ENCODE peak calls at places on chromosomes 7 and 10, in five cellular contexts. K is stimulated activated effector memory CD8-positive, alpha-beta T cell treated with anti-CD3 and anti-CD28 coated beads, Interleukin-12 subunit alpha, Interleukin-12 subunit beta, amount 100 ng/mL, for 72 hours; A is MCF 10A; F is T1000; T is epithelial cell of esophagus. B is an unnamed sample.

GRCh38 chr7:37945336-37945735 is 24.9 kb downstream of the EPDR1 start:
- DNase-seq in K (no peak), A (no peak), F (no peak), T (no peak), B (no peak)

GRCh38 chr10:130175074-130175473 is 38.9 kb downstream of the GLRX3 start:
- DNase-seq in K (no peak), A (no peak), F (no peak), T (no peak), B (no peak)

GRCh38 chr10:125037145-125037544 is 95.2 kb downstream of the ZRANB1 start:
- DNase-seq in K (no peak), A (peak), F (peak), T (peak), B (peak)

GRCh38 chr10:120666311-120666710 is 184.9 kb upstream of the WDR11 start:
- DNase-seq in K (no peak), A (no peak), F (no peak), T (no peak), B (no peak)

GRCh38 chr10:128885573-128886555 is 581.2 kb upstream of the MGMT start:
- DNase-seq in K (no peak), A (no peak), F (no peak), T (no peak), B (no peak)

GRCh38 chr7:27210441-27211083 is 10.7 kb upstream of the HOXA13 start:
- DNase-seq in K (no peak), A (peak), F (no peak), T (peak), B (peak)

GRCh38 chr7:131626643-131627042 is 70.2 kb upstream of the PODXL start:
- DNase-seq in K (no peak), A (no peak), F (no peak), T (no peak), B (no peak)

GRCh38 chr7:139731802-139732470 is 45.9 kb downstream of the HIPK2 start:
- DNase-seq in K (no peak), A (peak), F (peak), T (peak), B (peak)

GRCh38 chr10:31620236-31621151 is 301.5 kb downstream of the ZEB1 start:
- DNase-seq in K (no peak), A (no peak), F (peak), T (no peak), B (no peak)

GRCh38 chr10:79068203-79068561 is 584 bp upstream of the ZMIZ1 start:
- DNase-seq in K (peak), A (peak), F (no peak), T (no peak), B (no peak)

GRCh38 chr7:43769791-43770465 is 11.4 kb downstream of the BLVRA start:
- DNase-seq in K (no peak), A (no peak), F (no peak), T (no peak), B (no peak)

GRCh38 chr10:133117036-133117687 is 29.4 kb downstream of the ADGRA1 start:
- DNase-seq in K (no peak), A (no peak), F (no peak), T (no peak), B (no peak)

GRCh38 chr7:134885967-134886352 is 100.3 kb upstream of the AGBL3 start:
- DNase-seq in K (no peak), A (peak), F (no peak), T (peak), B (peak)

GRCh38 chr10:1643161-1643910 is 94.0 kb downstream of the ADARB2 start:
- DNase-seq in K (no peak), A (peak), F (no peak), T (peak), B (no peak)

GRCh38 chr7:143490719-143491306 is 13.1 kb downstream of the TAS2R41 start:
- DNase-seq in K (no peak), A (peak), F (no peak), T (peak), B (no peak)

GRCh38 chr7:70384891-70385290 is 747.1 kb upstream of the GALNT17 start:
- DNase-seq in K (no peak), A (no peak), F (no peak), T (peak), B (peak)

GRCh38 chr10:74882427-74882826 is 56.0 kb downstream of the KAT6B start:
- DNase-seq in K (no peak), A (no peak), F (no peak), T (peak), B (no peak)

GRCh38 chr10:60661627-60662026 is 116.7 kb upstream of the CDK1 start:
- DNase-seq in K (no peak), A (peak), F (no peak), T (peak), B (no peak)

GRCh38 chr7:30285067-30285530 is 702 bp downstream of the ZNRF2 start:
- DNase-seq in K (no peak), A (peak), F (no peak), T (peak), B (no peak)

GRCh38 chr7:135798104-135798503 is 49.5 kb upstream of the FAM180A start:
- DNase-seq in K (no peak), A (no peak), F (no peak), T (no peak), B (no peak)

GRCh38 chr7:191105-192034 is 1.0 kb upstream of the FAM20C start:
- DNase-seq in K (no peak), A (peak), F (peak), T (peak), B (peak)

GRCh38 chr7:107924841-107925490 is 34.0 kb downstream of the DLD start:
- DNase-seq in K (no peak), A (peak), F (no peak), T (no peak), B (no peak)

GRCh38 chr7:122727354-122727753 is 24.6 kb upstream of the RNF148 start:
- DNase-seq in K (no peak), A (no peak), F (no peak), T (no peak), B (no peak)

GRCh38 chr10:72276013-72276387 is 2.3 kb downstream of the DDIT4 start:
- DNase-seq in K (no peak), A (peak), F (no peak), T (peak), B (peak)

GRCh38 chr7:128344431-128344774 is 695 bp upstream of the RBM28 start:
- DNase-seq in K (no peak), A (no peak), F (no peak), T (no peak), B (no peak)

GRCh38 chr10:123551259-123551658 is 114.9 kb upstream of the GPR26 start:
- DNase-seq in K (no peak), A (no peak), F (no peak), T (no peak), B (no peak)

GRCh38 chr10:23368816-23369640 is 24.4 kb upstream of the C10orf67 start:
- DNase-seq in K (no peak), A (no peak), F (no peak), T (no peak), B (no peak)

GRCh38 chr7:110839866-110840265 is 251.1 kb upstream of the LRRN3 start:
- DNase-seq in K (no peak), A (peak), F (no peak), T (no peak), B (peak)

GRCh38 chr7:122412886-122413285 is 108.3 kb upstream of the FEZF1 start:
- DNase-seq in K (no peak), A (peak), F (no peak), T (peak), B (no peak)

GRCh38 chr7:18087687-18088078 is 60.0 kb upstream of the PRPS1L1 start:
- DNase-seq in K (no peak), A (no peak), F (no peak), T (no peak), B (no peak)

GRCh38 chr10:3467052-3467906 is 294.7 kb upstream of the PITRM1 start:
- DNase-seq in K (no peak), A (peak), F (peak), T (peak), B (peak)

GRCh38 chr10:61869276-61869675 is 32.2 kb upstream of the ARID5B start:
- DNase-seq in K (no peak), A (no peak), F (no peak), T (no peak), B (no peak)

GRCh38 chr10:90642136-90642535 is 215.7 kb downstream of the HTR7 start:
- DNase-seq in K (no peak), A (peak), F (no peak), T (peak), B (peak)

GRCh38 chr7:66970310-66970709 is 25.1 kb downstream of the SBDS start:
- DNase-seq in K (no peak), A (no peak), F (no peak), T (no peak), B (no peak)

B was measured in mammary epithelial cell.